ENCODE peak calls at places on chromosomes 16 and 17, in nine cellular contexts. J, R, O, L, Q, M, G, P and A are unnamed samples.

GRCh38 chr17:32283745-32284207 is 18.1 kb downstream of the RHBDL3 start:
- DNase-seq in J (no peak), O (no peak), M (no peak), P (peak; percentile 52), R (no peak), G (peak; percentile 38), L (peak; percentile 72), Q (no peak), A (no peak)

GRCh38 chr17:46001390-46002310 is 2.6 kb downstream of the STH start:
- DNase-seq in P (no peak), Q (no peak), L (no peak), R (no peak), J (no peak), M (no peak), O (no peak), G (no peak), A (no peak)

GRCh38 chr16:2458887-2459646 is 842 bp upstream of the TEDC2 start:
- DNase-seq in G (no peak), R (no peak), J (no peak), O (no peak), P (no peak), M (no peak), Q (no peak), L (no peak), A (no peak)

GRCh38 chr16:72149676-72150464 is 22.1 kb downstream of the PMFBP1 start:
- DNase-seq in L (no peak), J (peak; percentile 46), Q (no peak), P (no peak), M (no peak), O (no peak), R (no peak), G (no peak), A (peak; percentile 9)

GRCh38 chr16:14494396-14494795 is 135.7 kb downstream of the PARN start:
- DNase-seq in Q (no peak), G (no peak), P (no peak), O (no peak), M (no peak), J (no peak), R (no peak), L (no peak), A (no peak)

GRCh38 chr16:14056970-14057369 is 14.1 kb upstream of the MRTFB start:
- DNase-seq in R (no peak), J (no peak), L (no peak), O (no peak), M (no peak), P (peak; percentile 57), Q (no peak), G (peak; percentile 91), A (no peak)

GRCh38 chr17:82647593-82648164 is 565 bp downstream of the WDR45B start:
- DNase-seq in Q (peak; percentile 45), O (peak; percentile 71), G (peak; percentile 15), J (peak; percentile 54), R (no peak), P (no peak), M (peak; percentile 55), L (no peak), A (peak; percentile 36)

GRCh38 chr17:38327936-38328335 is 15.8 kb downstream of the GPR179 start:
- DNase-seq in J (no peak), Q (no peak), P (no peak), G (no peak), M (no peak), O (no peak), R (no peak), L (no peak), A (no peak)

GRCh38 chr17:62119373-62119772 is 54.3 kb upstream of the MED13 start:
- DNase-seq in P (no peak), L (no peak), R (no peak), G (no peak), J (no peak), O (no peak), M (no peak), Q (no peak), A (peak; percentile 77)

GRCh38 chr17:40501499-40501911 is at the start of gene TNS4:
- DNase-seq in P (no peak), O (peak; percentile 80), Q (peak; percentile 91), L (no peak), M (peak; percentile 86), R (no peak), J (no peak), G (no peak), A (no peak)

GRCh38 chr16:15856901-15857778 is at the start of gene MYH11:
- DNase-seq in M (peak; percentile 31), Q (no peak), O (peak; percentile 49), R (no peak), G (no peak), L (no peak), J (peak; percentile 71), P (no peak), A (no peak)

GRCh38 chr17:7982666-7983065 is 19.7 kb upstream of the GUCY2D start:
- DNase-seq in P (no peak), O (no peak), M (no peak), G (peak; percentile 68), J (peak; percentile 48), Q (no peak), R (no peak), L (peak; percentile 14), A (no peak)

GRCh38 chr16:51374346-51374745 is 223.3 kb upstream of the SALL1 start:
- DNase-seq in O (no peak), R (peak; percentile 72), J (no peak), P (peak; percentile 87), M (no peak), G (peak; percentile 62), L (peak; percentile 81), Q (no peak), A (no peak)

GRCh38 chr17:82077617-82078358 is 12.2 kb upstream of the DUS1L start:
- DNase-seq in J (peak; percentile 41), Q (no peak), O (no peak), M (no peak), L (no peak), P (peak; percentile 40), G (peak; percentile 20), R (no peak), A (no peak)

DNA sequence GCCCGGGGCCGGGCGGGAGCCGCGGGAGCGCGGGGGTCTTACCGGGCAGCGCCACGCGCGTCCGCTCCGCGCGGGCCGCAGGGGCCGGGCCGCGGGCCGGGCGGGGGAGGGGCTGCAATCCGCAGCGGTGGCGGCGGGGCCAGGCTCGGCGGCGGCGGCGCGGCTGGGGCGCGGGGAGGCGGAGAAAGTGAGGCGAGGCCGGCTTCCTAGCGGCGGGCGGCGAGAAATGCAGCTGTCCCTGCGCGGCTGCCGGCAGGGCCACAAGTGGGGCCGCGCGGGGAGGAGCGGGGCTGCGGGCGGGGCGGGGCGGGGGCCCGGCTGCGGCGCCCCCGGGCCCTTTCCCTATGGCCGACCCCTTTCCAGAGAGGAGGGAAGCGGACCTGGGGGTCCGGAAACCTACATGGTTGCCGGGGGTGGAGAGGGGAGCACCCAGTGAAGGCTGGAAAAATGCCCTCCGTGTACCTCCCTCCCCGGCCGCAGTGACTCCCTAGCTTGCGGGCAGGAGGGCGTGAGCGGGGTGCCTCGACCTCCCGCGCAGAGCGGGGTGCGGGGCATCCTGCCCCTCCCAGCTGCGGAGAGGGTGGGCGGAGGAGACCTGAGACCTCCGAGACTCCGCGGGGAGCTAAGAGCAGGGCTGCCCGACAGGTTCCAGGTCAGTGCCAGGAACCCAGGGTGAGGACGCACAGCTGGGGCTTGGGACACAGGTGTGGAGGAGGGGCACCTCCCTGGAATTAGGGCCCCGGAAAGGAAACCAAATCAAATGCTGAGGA is at the start of gene CUEDC1:
- DNase-seq in M (peak; percentile 82), L (peak; percentile 39), Q (peak; percentile 78), O (peak; percentile 87), G (peak; percentile 70), R (no peak), P (peak; percentile 21), J (peak; percentile 86), A (peak; percentile 54)
- TF ChIP-seq CTCF in M (peak; percentile 43), L (peak; percentile 52), Q (no peak), O (no peak), G (no peak), R (peak; percentile 31), P (peak; percentile 4), J (peak; percentile 31), A (peak; percentile 34)

GRCh38 chr17:6755731-6756184 is at the start of gene XAF1:
- DNase-seq in G (peak; percentile 72), Q (peak; percentile 61), J (no peak), M (peak; percentile 52), L (peak; percentile 33), O (peak; percentile 64), P (peak; percentile 60), R (peak; percentile 34), A (peak; percentile 81)
- H3K4me3 ChIP-seq in G (no peak within 1 kb of the TSS), Q (peak within 1 kb of the TSS; percentile 50), J (no peak within 1 kb of the TSS), M (peak within 1 kb of the TSS; percentile 35), L (peak within 1 kb of the TSS; percentile 8), O (peak within 1 kb of the TSS; percentile 70), P (peak within 1 kb of the TSS; percentile 56), R (peak within 1 kb of the TSS; percentile 58), A (peak within 1 kb of the TSS; percentile 78)

DNA sequence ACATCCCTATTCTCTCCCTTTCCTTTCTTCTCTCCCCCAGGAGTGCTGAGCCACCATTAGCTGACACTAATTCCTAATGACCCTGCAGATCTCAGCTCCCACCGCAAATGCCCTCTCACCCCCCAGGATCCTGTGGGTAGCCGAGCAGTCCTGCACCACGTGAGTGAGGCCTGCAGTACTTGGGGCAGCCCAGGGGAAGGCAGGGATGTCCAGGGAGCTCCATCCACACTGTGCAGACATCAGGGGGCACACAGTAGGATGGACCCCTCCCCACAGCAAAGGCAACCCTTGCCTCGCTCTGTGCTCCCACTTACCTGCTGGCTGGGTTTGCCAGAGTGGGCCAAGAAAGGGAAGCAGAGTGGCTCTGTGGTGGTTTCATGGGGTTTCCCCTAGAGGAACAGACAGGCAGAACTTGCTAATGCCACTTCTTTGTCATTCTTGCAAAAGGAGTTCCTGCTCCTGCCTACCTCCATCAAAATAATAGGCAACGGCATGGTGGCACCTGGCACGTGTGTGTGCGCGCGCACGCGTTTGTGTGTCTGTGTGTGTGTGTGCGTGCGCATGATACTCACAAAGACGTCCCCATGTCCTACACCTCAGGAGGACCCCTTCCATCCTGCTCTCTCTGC is 135.5 kb downstream of the GAS7 start:
- DNase-seq in J (no peak), Q (no peak), P (no peak), M (no peak), L (no peak), R (no peak), O (no peak), G (no peak), A (peak; percentile 49)
- TF ChIP-seq CTCF in J (no peak), Q (no peak), P (no peak), M (no peak), L (no peak), R (no peak), O (no peak), G (no peak), A (no peak)

GRCh38 chr16:640614-641013 is 1.0 kb upstream of the MCRIP2 start:
- DNase-seq in J (no peak), P (no peak), G (no peak), O (no peak), M (no peak), R (no peak), Q (no peak), L (no peak), A (no peak)

GRCh38 chr16:641326-642188 is at the start of gene MCRIP2:
- DNase-seq in P (peak; percentile 70), L (peak; percentile 61), M (peak; percentile 93), J (peak; percentile 90), R (no peak), O (peak; percentile 94), G (peak; percentile 84), Q (peak; percentile 91), A (peak; percentile 90)

GRCh38 chr16:642189-643049 is 791 bp downstream of the MCRIP2 start:
- DNase-seq in M (peak; percentile 86), L (no peak), O (peak; percentile 87), J (peak; percentile 54), P (no peak), R (no peak), Q (peak; percentile 81), G (peak; percentile 36), A (peak; percentile 81)

GRCh38 chr16:644556-644955 is 2.9 kb downstream of the MCRIP2 start:
- DNase-seq in L (no peak), J (no peak), O (no peak), P (no peak), G (no peak), Q (no peak), R (no peak), M (no peak), A (no peak)

GRCh38 chr16:643050-643368 is 1.4 kb downstream of the MCRIP2 start:
- DNase-seq in P (no peak), L (no peak), M (no peak), G (no peak), O (no peak), J (no peak), Q (no peak), R (no peak), A (no peak)
- H3K4me3 ChIP-seq in P (peak overlapping the region; percentile 57), L (peak overlapping the region; percentile 100), M (peak overlapping the region; percentile 96), G (peak overlapping the region; percentile 80), O (peak overlapping the region; percentile 70), J (no peak overlapping the region), Q (peak overlapping the region; percentile 87), R (peak overlapping the region; percentile 84), A (peak overlapping the region; percentile 93)